ENCODE peak calls at places on chromosome X, in nine cellular contexts. N is DMS153; P is RKO; K is choroid plexus epithelial cell; R is effector CD4-positive, alpha-beta T cell; U is heart left ventricle; F is endothelial cell; Q is naive B cell; X is NCI-H2107. J is an unnamed sample.

GRCh38 chrX:45191820-45192409 is 8.8 kb downstream of the DIPK2B start:
- DNase-seq in R (no peak), F (no peak), N (no peak), K (no peak), U (peak; percentile 32), P (no peak), Q (no peak), X (no peak), J (no peak)

GRCh38 chrX:18973527-18974192 is 10.3 kb downstream of the PHKA2 start:
- DNase-seq in R (no peak), N (no peak), F (no peak), U (no peak), P (no peak), K (no peak), Q (no peak), X (no peak), J (no peak)

GRCh38 chrX:139106111-139106510 is 394.6 kb upstream of the FGF13 start:
- DNase-seq in Q (no peak), F (no peak), R (no peak), X (no peak), N (no peak), P (peak; percentile 1), U (no peak), K (no peak), J (no peak)

GRCh38 chrX:110394653-110395052 is 36.0 kb downstream of the RTL9 start:
- DNase-seq in F (no peak), P (peak; percentile 28), K (peak; percentile 70), X (no peak), R (no peak), N (no peak), Q (no peak), U (no peak), J (no peak)

GRCh38 chrX:77962068-77962902 is 7.2 kb downstream of the PGAM4 start:
- DNase-seq in U (no peak), X (no peak), P (no peak), R (no peak), N (no peak), F (no peak), K (peak; percentile 29), Q (no peak), J (no peak)

GRCh38 chrX:149641832-149642231 is 10.2 kb upstream of the TMEM185A start:
- DNase-seq in R (no peak), X (no peak), Q (no peak), P (no peak), N (no peak), U (no peak), K (no peak), F (no peak), J (no peak)

GRCh38 chrX:53383376-53384087 is 38.9 kb downstream of the SMC1A start:
- DNase-seq in R (no peak), P (no peak), N (no peak), K (peak; percentile 4), U (peak; percentile 48), X (no peak), Q (no peak), F (no peak), J (no peak)

GRCh38 chrX:13491061-13491460 is 78.3 kb upstream of the EGFL6 start:
- DNase-seq in R (no peak), N (no peak), F (no peak), Q (no peak), P (no peak), K (no peak), X (no peak), U (no peak), J (no peak)

GRCh38 chrX:23745786-23746185 is 2.7 kb upstream of the ACOT9 start:
- DNase-seq in R (no peak), N (no peak), X (no peak), U (no peak), K (no peak), P (no peak), F (no peak), Q (peak; percentile 36), J (no peak)

GRCh38 chrX:150664290-150664689 is 28.9 kb upstream of the MTMR1 start:
- DNase-seq in P (no peak), Q (no peak), K (peak; percentile 16), R (no peak), N (peak; percentile 39), U (peak; percentile 74), X (peak; percentile 72), F (no peak), J (no peak)

GRCh38 chrX:13000311-13000811 is 25.5 kb downstream of the TMSB4X start:
- DNase-seq in F (no peak), R (peak; percentile 27), U (peak; percentile 58), X (no peak), P (no peak), N (no peak), K (no peak), Q (peak; percentile 77), J (no peak)

GRCh38 chrX:135520553-135521404 is at the start of gene INTS6L:
- DNase-seq in K (peak; percentile 94), X (no peak), Q (peak; percentile 86), U (peak; percentile 87), N (peak; percentile 93), R (peak; percentile 81), P (peak; percentile 92), F (peak; percentile 69), J (peak; percentile 31)

GRCh38 chrX:1355131-1355799 is 18.7 kb downstream of the IL3RA start:
- DNase-seq in U (no peak), Q (no peak), F (peak; percentile 18), R (no peak), K (no peak), P (no peak), N (no peak), X (no peak), J (no peak)

GRCh38 chrX:19799319-19800182 is 87.8 kb downstream of the SH3KBP1 start:
- DNase-seq in X (peak; percentile 9), K (peak; percentile 33), F (no peak), Q (no peak), N (peak; percentile 48), U (no peak), R (peak; percentile 40), P (no peak), J (no peak)

GRCh38 chrX:42624524-42624923 is 153.4 kb downstream of the PPP1R2C start:
- DNase-seq in Q (no peak), F (no peak), X (no peak), U (no peak), K (no peak), P (no peak), N (peak; percentile 27), R (no peak), J (no peak)

GRCh38 chrX:47223476-47224250 is 5.2 kb downstream of the CDK16 start:
- DNase-seq in U (no peak), X (no peak), R (no peak), Q (no peak), P (no peak), N (no peak), K (no peak), F (no peak), J (no peak)

GRCh38 chrX:107775000-107775733 is 420 bp downstream of the TSC22D3 start:
- DNase-seq in P (no peak), K (no peak), X (no peak), U (peak; percentile 30), N (no peak), R (no peak), Q (peak; percentile 4), F (peak; percentile 12), J (no peak)

GRCh38 chrX:1378306-1378758 is 13.6 kb downstream of the SLC25A6 start:
- DNase-seq in R (no peak), F (no peak), U (no peak), N (no peak), X (no peak), P (no peak), K (no peak), Q (no peak), J (no peak)

GRCh38 chrX:2550288-2551020 is 49.7 kb upstream of the DHRSX start:
- DNase-seq in U (no peak), P (no peak), K (no peak), N (peak; percentile 24), R (no peak), F (no peak), X (no peak), Q (no peak), J (no peak)

GRCh38 chrX:17567821-17568220 is 169.5 kb upstream of the SCML1 start:
- DNase-seq in Q (no peak), X (no peak), R (no peak), N (no peak), P (no peak), F (no peak), K (no peak), U (no peak), J (no peak)

GRCh38 chrX:21926527-21927278 is 13.8 kb upstream of the SMS start:
- DNase-seq in K (peak; percentile 95), Q (no peak), N (no peak), F (no peak), X (no peak), P (peak; percentile 98), R (no peak), U (no peak), J (peak; percentile 16)

GRCh38 chrX:16750136-16750535 is 30.7 kb downstream of the SYAP1 start:
- DNase-seq in X (no peak), Q (no peak), F (no peak), U (no peak), N (no peak), K (no peak), P (no peak), R (no peak), J (no peak)

GRCh38 chrX:106959897-106960296 is 39.7 kb downstream of the CLDN2 start:
- DNase-seq in U (no peak), N (no peak), X (no peak), R (no peak), Q (no peak), P (peak; percentile 39), K (peak; percentile 72), F (no peak), J (peak; percentile 49)

J was measured in Caco-2.